ENCODE peak calls at places on chromosomes 12 and 14, in ten cellular contexts. J, T, Y, U, V, A, K, X, E and P are unnamed samples.

GRCh38 chr14:51293926-51294290 is 53.9 kb downstream of the TMX1 start:
- DNase-seq in J (no peak), T (no peak), Y (no peak), U (no peak), V (no peak), A (no peak), K (no peak), X (no peak), E (no peak), P (no peak)

GRCh38 chr12:106131671-106132070 is 7.1 kb downstream of the NUAK1 start:
- DNase-seq in J (peak), T (no peak), Y (no peak), U (no peak), V (no peak), A (no peak), K (no peak), X (no peak), E (peak), P (no peak)

GRCh38 chr14:103157969-103158368 is 34.7 kb downstream of the TNFAIP2 start:
- DNase-seq in J (no peak), T (no peak), Y (no peak), U (no peak), V (no peak), A (no peak), K (no peak), X (no peak), E (no peak), P (no peak)

GRCh38 chr14:76808990-76809389 is 3.7 kb downstream of the ANGEL1 start:
- DNase-seq in J (no peak), T (no peak), Y (no peak), U (no peak), V (no peak), A (no peak), K (no peak), X (no peak), E (no peak), P (no peak)

GRCh38 chr12:108306014-108306501 is 33.1 kb downstream of the CMKLR1 start:
- DNase-seq in J (peak), T (peak), Y (no peak), U (no peak), V (no peak), A (no peak), K (no peak), X (no peak), E (no peak), P (no peak)

GRCh38 chr12:121781751-121782615 is 11.5 kb downstream of the RHOF start:
- DNase-seq in J (peak), T (no peak), Y (no peak), U (peak), V (no peak), A (no peak), K (no peak), X (no peak), E (no peak), P (no peak)

GRCh38 chr14:65824285-65824977 is 411.9 kb downstream of the FUT8 start:
- DNase-seq in J (peak), T (peak), Y (peak), U (peak), V (peak), A (peak), K (peak), X (peak), E (peak), P (no peak)

GRCh38 chr14:71751264-71751663 is 181.0 kb upstream of the RGS6 start:
- DNase-seq in J (no peak), T (no peak), Y (no peak), U (no peak), V (no peak), A (no peak), K (no peak), X (no peak), E (no peak), P (no peak)

GRCh38 chr12:116525418-116526001 is 33.7 kb upstream of the MAP1LC3B2 start:
- DNase-seq in J (peak), T (peak), Y (no peak), U (no peak), V (peak), A (no peak), K (no peak), X (no peak), E (peak), P (no peak)

GRCh38 chr14:54597795-54598443 is 31.0 kb downstream of the SAMD4A start:
- DNase-seq in J (peak), T (no peak), Y (no peak), U (no peak), V (peak), A (no peak), K (no peak), X (no peak), E (no peak), P (no peak)

GRCh38 chr12:50059440-50060119 is 2.2 kb downstream of the ASIC1 start:
- DNase-seq in J (no peak), T (no peak), Y (no peak), U (no peak), V (no peak), A (no peak), K (no peak), X (no peak), E (no peak), P (no peak)

GRCh38 chr12:27488479-27488878 is 35.5 kb upstream of the PPFIBP1 start:
- DNase-seq in J (no peak), T (no peak), Y (no peak), U (no peak), V (peak), A (no peak), K (no peak), X (no peak), E (no peak), P (no peak)

GRCh38 chr14:83133986-83134664 is 1600.5 kb upstream of the SEL1L start:
- DNase-seq in J (no peak), T (no peak), Y (no peak), U (no peak), V (peak), A (no peak), K (no peak), X (no peak), E (no peak), P (no peak)

GRCh38 chr12:62345667-62346066 is 85.5 kb downstream of the USP15 start:
- DNase-seq in J (no peak), T (no peak), Y (no peak), U (no peak), V (no peak), A (no peak), K (no peak), X (no peak), E (no peak), P (no peak)

GRCh38 chr12:30200864-30201263 is 417.1 kb upstream of the TMTC1 start:
- DNase-seq in J (peak), T (no peak), Y (no peak), U (no peak), V (peak), A (no peak), K (no peak), X (no peak), E (no peak), P (no peak)

GRCh38 chr14:103539056-103539825 is 10.2 kb downstream of the TRMT61A start:
- DNase-seq in J (no peak), T (no peak), Y (no peak), U (peak), V (peak), A (no peak), K (no peak), X (no peak), E (no peak), P (no peak)

GRCh38 chr14:73227812-73228781 is 9.2 kb upstream of the PAPLN start:
- DNase-seq in J (peak), T (no peak), Y (no peak), U (no peak), V (peak), A (no peak), K (no peak), X (no peak), E (peak), P (no peak)

GRCh38 chr14:102629700-102630365 is 37.4 kb downstream of the RCOR1 start:
- DNase-seq in J (peak), T (no peak), Y (no peak), U (no peak), V (peak), A (no peak), K (no peak), X (no peak), E (no peak), P (no peak)

GRCh38 chr14:86954623-86955022 is 1038.4 kb downstream of the GALC start:
- DNase-seq in J (no peak), T (no peak), Y (no peak), U (no peak), V (peak), A (no peak), K (no peak), X (no peak), E (no peak), P (no peak)

GRCh38 chr12:128609861-128610260 is 213.9 kb downstream of the SLC15A4 start:
- DNase-seq in J (no peak), T (no peak), Y (no peak), U (no peak), V (peak), A (no peak), K (no peak), X (no peak), E (no peak), P (no peak)

GRCh38 chr14:103527408-103528157 is 1.4 kb upstream of the TRMT61A start:
- DNase-seq in J (no peak), T (peak), Y (no peak), U (peak), V (no peak), A (no peak), K (no peak), X (no peak), E (no peak), P (no peak)

GRCh38 chr12:31783996-31784645 is 55.3 kb upstream of the AMN1 start:
- DNase-seq in J (no peak), T (no peak), Y (no peak), U (no peak), V (no peak), A (no peak), K (no peak), X (no peak), E (no peak), P (no peak)

GRCh38 chr12:3490848-3491382 is at the start of gene PRMT8:
- DNase-seq in J (no peak), T (no peak), Y (peak), U (no peak), V (peak), A (no peak), K (no peak), X (no peak), E (no peak), P (no peak)